ENCODE peak calls at places on chromosomes 7 and 10, in six cellular contexts. Y is stimulated activated CD8-positive, alpha-beta memory T cell treated with anti-CD3 and anti-CD28 coated beads, Interleukin-7, amount 100 ng/mL, for 4 hours; F is fibroblast of lung; J is activated CD8-positive, alpha-beta T cell treated with anti-CD3 and anti-CD28 coated beads for 36 hours; T is HFF-Myc; X is HEK293T. E is an unnamed sample.

GRCh38 chr10:35795131-35795819 is 153.2 kb upstream of the FZD8 start:
- DNase-seq in Y (no peak), F (peak; percentile 54), J (no peak), T (no peak), X (no peak), E (no peak)

GRCh38 chr7:118496138-118496644 is 271.7 kb downstream of the ANKRD7 start:
- DNase-seq in Y (no peak), F (no peak), J (no peak), T (no peak), X (no peak), E (no peak)

GRCh38 chr7:40542982-40543741 is 408.4 kb downstream of the SUGCT start:
- DNase-seq in Y (no peak), F (peak; percentile 20), J (no peak), T (peak; percentile 75), X (no peak), E (no peak)

GRCh38 chr7:112495820-112496462 is 15.2 kb downstream of the LSMEM1 start:
- DNase-seq in Y (peak; percentile 5), F (peak; percentile 55), J (peak; percentile 57), T (no peak), X (peak; percentile 48), E (peak; percentile 90)

GRCh38 chr7:25732771-25733217 is 419.2 kb upstream of the NFE2L3 start:
- DNase-seq in Y (no peak), F (no peak), J (no peak), T (no peak), X (no peak), E (no peak)

GRCh38 chr7:47211467-47212121 is 370.3 kb downstream of the TNS3 start:
- DNase-seq in Y (no peak), F (no peak), J (no peak), T (no peak), X (peak; percentile 17), E (no peak)

GRCh38 chr7:140062528-140063299 is at the start of gene PARP12:
- DNase-seq in Y (peak; percentile 69), F (peak; percentile 78), J (peak; percentile 89), T (no peak), X (no peak), E (peak; percentile 41)

GRCh38 chr10:64071218-64071617 is 550.0 kb downstream of the REEP3 start:
- DNase-seq in Y (no peak), F (peak; percentile 52), J (no peak), T (no peak), X (no peak), E (no peak)

E was measured in renal cortical epithelial cell.